ENCODE peak calls at places on chromosomes 12 and 14, in ten cellular contexts. T, Z, S, N, E, O, W, H, F and K are unnamed samples.

GRCh38 chr12:91973813-91974212 is 171.8 kb downstream of the BTG1 start:
- DNase-seq in O (no peak), S (no peak), H (no peak), N (no peak), T (no peak), F (no peak), E (no peak), W (no peak), Z (no peak), K (no peak)

GRCh38 chr12:56034586-56035332 is 7.0 kb upstream of the RPS26 start:
- DNase-seq in S (no peak), E (no peak), O (no peak), W (no peak), Z (no peak), T (no peak), N (no peak), H (no peak), F (no peak), K (no peak)

GRCh38 chr12:121748571-121749265 is 36.2 kb downstream of the TMEM120B start:
- DNase-seq in O (no peak), N (no peak), T (no peak), E (peak; percentile 96), S (peak; percentile 17), F (no peak), H (peak; percentile 63), W (no peak), Z (no peak), K (peak; percentile 67)

GRCh38 chr12:109719123-109720022 is 5.7 kb downstream of the FAM222A start:
- DNase-seq in S (no peak), N (no peak), O (no peak), E (peak; percentile 22), F (no peak), Z (no peak), W (no peak), H (no peak), T (no peak), K (peak; percentile 47)

GRCh38 chr12:58541300-58541690 is 379.0 kb downstream of the LRIG3 start:
- DNase-seq in S (no peak), Z (no peak), F (no peak), W (no peak), E (peak; percentile 54), O (no peak), T (no peak), H (no peak), N (no peak), K (no peak)

GRCh38 chr14:101600891-101601602 is 39.8 kb downstream of the DIO3 start:
- DNase-seq in T (no peak), S (no peak), N (no peak), F (no peak), H (no peak), E (no peak), W (peak; percentile 13), O (no peak), Z (no peak), K (no peak)

GRCh38 chr14:81772391-81772790 is 238.7 kb upstream of the SEL1L start:
- DNase-seq in F (no peak), T (no peak), Z (no peak), N (no peak), E (no peak), W (no peak), H (no peak), O (no peak), S (no peak), K (no peak)

GRCh38 chr12:26628234-26628633 is 204.8 kb downstream of the ITPR2 start:
- DNase-seq in T (peak; percentile 8), Z (no peak), W (no peak), N (no peak), H (no peak), F (no peak), E (no peak), S (no peak), O (no peak), K (no peak)

GRCh38 chr12:110513842-110514241 is 11.7 kb downstream of the RAD9B start:
- DNase-seq in O (no peak), S (no peak), N (no peak), T (no peak), W (no peak), Z (no peak), H (no peak), E (no peak), F (no peak), K (no peak)

GRCh38 chr12:46387697-46388096 is 15.1 kb upstream of the SLC38A2 start:
- DNase-seq in H (no peak), W (no peak), O (peak; percentile 76), S (no peak), F (no peak), Z (no peak), E (no peak), N (no peak), T (no peak), K (no peak)

GRCh38 chr12:96198970-96199369 is 4.8 kb downstream of the ELK3 start:
- DNase-seq in H (no peak), N (no peak), Z (no peak), T (peak; percentile 72), O (peak; percentile 40), S (no peak), W (no peak), F (no peak), E (peak; percentile 94), K (no peak)

GRCh38 chr12:106758349-106758951 is 16.0 kb upstream of the RIC8B start:
- DNase-seq in E (no peak), Z (no peak), S (no peak), F (no peak), T (no peak), N (no peak), O (no peak), W (peak; percentile 77), H (no peak), K (no peak)